ENCODE peak calls at places on chromosome 16, in five cellular contexts. E is PC-3, X is colonic mucosa, N is progenitor cell of endocrine pancreas, B is heart right ventricle. Z is an unnamed sample.

GRCh38 chr16:50961944-50962343 is 189.1 kb downstream of the SALL1 start:
- DNase-seq in E (no peak), B (no peak), N (no peak), X (no peak), Z (no peak)

GRCh38 chr16:19085679-19086200 is 18.3 kb downstream of the COQ7 start:
- DNase-seq in E (no peak), N (no peak), B (no peak), X (peak), Z (no peak)

GRCh38 chr16:20348365-20349185 is 3.9 kb downstream of the UMOD start:
- DNase-seq in N (no peak), X (peak), B (no peak), E (no peak), Z (peak)

GRCh38 chr16:72501739-72502653 is 330.0 kb upstream of the PMFBP1 start:
- DNase-seq in N (peak), B (peak), E (peak), X (peak), Z (peak)

GRCh38 chr16:31476305-31477219 is 4.6 kb downstream of the TGFB1I1 start:
- DNase-seq in E (no peak), X (peak), N (peak), B (peak), Z (no peak)

GRCh38 chr16:77807-78443 is at the start of gene MPG:
- DNase-seq in N (peak), E (peak), B (peak), X (peak), Z (peak)

GRCh38 chr16:66271074-66272060 is 95.1 kb upstream of the CDH5 start:
- DNase-seq in B (no peak), E (peak), X (no peak), N (no peak), Z (peak)

GRCh38 chr16:86455116-86455515 is 55.2 kb upstream of the FOXF1 start:
- DNase-seq in E (no peak), B (no peak), N (no peak), X (no peak), Z (no peak)

GRCh38 chr16:3348547-3349167 is 7.0 kb upstream of the OR2C1 start:
- DNase-seq in N (no peak), B (peak), E (no peak), X (no peak), Z (no peak)

GRCh38 chr16:11538880-11539279 is 47.8 kb downstream of the LITAF start:
- DNase-seq in N (no peak), B (no peak), X (no peak), E (no peak), Z (no peak)

GRCh38 chr16:65394306-65394705 is 272.4 kb upstream of the CDH11 start:
- DNase-seq in N (no peak), E (no peak), X (no peak), B (no peak), Z (no peak)

GRCh38 chr16:2088192-2088631 is 40.4 kb downstream of the TSC2 start:
- DNase-seq in E (no peak), B (no peak), N (no peak), X (no peak), Z (no peak)

GRCh38 chr16:47873434-47873833 is 282.4 kb downstream of the ABCC12 start:
- DNase-seq in X (no peak), E (no peak), N (no peak), B (no peak), Z (no peak)
- TF ChIP-seq CTCF in X (no peak), E (peak), N (no peak), B (no peak), Z (peak)

GRCh38 chr16:4517812-4518211 is 20.8 kb downstream of the CDIP1 start:
- DNase-seq in X (no peak), E (peak), N (peak), B (no peak), Z (no peak)

GRCh38 chr16:4521971-4522623 is 16.5 kb downstream of the CDIP1 start:
- DNase-seq in N (no peak), B (no peak), E (no peak), X (no peak), Z (no peak)

GRCh38 chr16:4520913-4521312 is 17.7 kb downstream of the CDIP1 start:
- DNase-seq in E (no peak), B (no peak), X (no peak), N (no peak), Z (no peak)

GRCh38 chr16:4518281-4518680 is 20.3 kb downstream of the CDIP1 start:
- DNase-seq in B (no peak), X (no peak), E (no peak), N (no peak), Z (no peak)

DNA sequence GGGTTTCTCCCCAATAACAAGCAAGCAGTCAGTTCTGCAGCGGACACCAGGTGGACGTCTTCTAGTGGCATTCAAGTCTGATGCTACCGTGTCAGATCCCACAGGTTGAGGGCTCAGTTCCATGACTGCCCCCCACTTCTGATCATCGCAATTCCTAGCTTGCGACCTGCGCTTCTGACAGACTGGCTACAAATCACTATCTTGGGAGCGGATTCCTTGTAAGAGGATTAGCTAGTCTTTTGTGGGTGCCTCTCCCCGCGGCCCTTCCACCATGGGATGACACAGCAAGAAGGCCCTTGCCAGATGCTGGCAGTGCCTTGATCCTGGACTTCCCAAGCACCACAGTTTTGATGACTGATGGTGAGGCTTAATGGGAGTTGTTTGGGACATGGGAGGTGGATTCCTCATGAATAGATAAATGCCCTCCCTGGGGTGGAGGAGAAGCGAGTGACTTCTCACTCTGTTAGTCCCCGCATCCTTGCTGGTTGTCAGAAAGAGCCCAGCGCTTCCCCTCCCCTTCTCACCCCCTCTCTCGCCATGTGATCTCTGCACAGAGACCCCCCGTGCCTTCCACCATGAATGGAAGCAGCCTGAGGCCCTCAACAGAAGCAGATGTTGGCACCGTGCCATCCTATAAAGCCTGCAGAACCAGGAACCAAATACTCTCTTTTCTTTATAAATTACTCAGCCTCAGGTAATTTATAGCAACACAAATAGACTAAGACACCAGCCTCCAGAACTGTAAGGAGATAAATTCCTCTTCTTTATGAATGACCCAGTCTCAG is 19.1 kb downstream of the CDIP1 start:
- DNase-seq in B (no peak), X (no peak), N (no peak), E (no peak), Z (no peak)
- TF ChIP-seq CTCF in B (no peak), X (no peak), N (no peak), E (no peak), Z (no peak)

GRCh38 chr16:77169650-77170236 is 21.2 kb upstream of the MON1B start:
- DNase-seq in X (peak), N (peak), E (peak), B (peak), Z (no peak)
- TF ChIP-seq CTCF in X (peak), N (peak), E (peak), B (peak), Z (peak)

GRCh38 chr16:27511657-27512056 is 38.1 kb downstream of the GTF3C1 start:
- DNase-seq in B (peak), X (no peak), E (no peak), N (no peak), Z (no peak)
- TF ChIP-seq CTCF in B (no peak), X (no peak), E (no peak), N (no peak), Z (no peak)

GRCh38 chr16:83366228-83366627 is 441.6 kb upstream of the HSBP1 start:
- DNase-seq in B (no peak), N (no peak), X (no peak), E (no peak), Z (no peak)
- TF ChIP-seq CTCF in B (no peak), N (no peak), X (no peak), E (no peak), Z (no peak)

GRCh38 chr16:85029413-85029794 is 1.8 kb downstream of the KIAA0513 start:
- DNase-seq in E (peak), B (no peak), X (no peak), N (no peak), Z (no peak)

GRCh38 chr16:85026696-85027095 is 899 bp upstream of the KIAA0513 start:
- DNase-seq in E (peak), X (no peak), N (no peak), B (no peak), Z (no peak)

GRCh38 chr16:85028638-85029412 is 1.2 kb downstream of the KIAA0513 start:
- DNase-seq in B (peak), X (peak), N (no peak), E (peak), Z (no peak)

GRCh38 chr16:85027349-85027967 is at the start of gene KIAA0513:
- DNase-seq in B (peak), X (peak), N (peak), E (peak), Z (peak)

GRCh38 chr16:85027968-85028637 is 508 bp downstream of the KIAA0513 start:
- DNase-seq in N (no peak), X (peak), E (no peak), B (peak), Z (no peak)
- TF ChIP-seq CTCF in N (peak), X (peak), E (peak), B (no peak), Z (peak)

DNA sequence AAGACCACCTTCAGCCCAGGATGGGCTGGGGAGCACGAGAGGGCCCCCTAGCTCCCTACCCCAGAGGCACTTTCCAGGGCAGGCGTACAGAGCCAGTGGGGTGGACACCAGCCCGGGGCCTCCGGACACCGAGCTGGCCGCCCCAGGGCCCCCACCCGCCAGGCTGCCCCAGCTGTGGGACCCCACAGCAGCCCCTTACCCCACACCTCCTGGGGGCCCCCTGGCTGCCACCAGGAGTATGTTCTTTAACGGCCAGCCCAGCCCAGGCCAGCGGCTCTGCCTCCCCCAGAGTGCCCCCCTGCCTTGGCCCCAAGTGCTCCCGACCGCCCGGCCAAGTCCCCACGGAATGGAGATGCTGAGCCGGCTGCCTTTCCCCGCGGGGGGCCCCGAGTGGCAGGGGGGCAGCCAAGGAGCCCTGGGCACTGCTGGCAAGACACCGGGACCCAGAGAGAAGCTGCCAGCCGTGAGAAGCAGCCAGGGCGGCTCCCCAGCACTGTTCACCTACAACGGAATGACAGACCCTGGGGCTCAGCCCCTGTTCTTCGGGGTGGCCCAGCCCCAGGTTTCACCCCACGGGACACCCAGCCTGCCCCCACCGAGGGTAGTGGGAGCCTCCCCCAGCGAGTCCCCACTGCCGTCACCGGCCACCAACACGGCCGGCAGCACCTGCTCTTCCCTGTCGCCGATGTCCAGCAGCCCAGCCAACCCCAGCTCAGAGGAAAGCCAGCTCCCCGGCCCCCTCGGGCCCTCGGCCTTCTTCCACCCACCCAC is 24.3 kb upstream of the ZFPM1 start:
- DNase-seq in B (no peak), X (no peak), N (no peak), E (no peak), Z (no peak)
- TF ChIP-seq CTCF in B (no peak), X (no peak), N (no peak), E (peak), Z (peak)

DNA sequence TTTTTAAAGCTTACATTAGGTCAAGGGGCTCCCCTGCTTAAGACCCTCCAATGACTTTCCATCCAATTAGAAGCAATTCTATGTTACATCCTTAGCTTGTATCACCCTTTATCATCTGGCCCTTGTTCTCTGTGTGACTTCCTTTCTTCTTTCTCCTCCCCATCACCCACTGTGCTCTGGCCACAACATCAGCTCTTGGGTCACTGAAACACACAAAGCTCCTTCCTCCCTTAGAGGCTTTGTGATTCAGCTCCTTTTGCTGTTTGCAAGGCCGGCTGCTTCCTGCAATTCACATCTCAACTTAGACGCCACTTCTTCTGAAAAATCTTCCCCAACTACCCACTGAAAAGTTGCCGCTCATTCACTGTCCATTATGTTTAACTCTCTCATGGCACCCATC is 130.9 kb upstream of the CACNG3 start:
- DNase-seq in E (no peak), N (no peak), B (no peak), X (no peak), Z (no peak)
- TF ChIP-seq CTCF in E (no peak), N (no peak), B (no peak), X (no peak), Z (no peak)

Z was measured in osteocyte.